ENCODE peak calls at places on chromosomes 6 and 20, in seven cellular contexts. A is heart right ventricle, C is RKO, H is NCI-H2081, L is endodermal cell, F is hippocampal formation, X is retinal pigment epithelial cell. M is an unnamed sample.

GRCh38 chr6:157800420-157801237 is 22.4 kb upstream of the SNX9 start:
- DNase-seq in X (no peak), L (no peak), C (peak; percentile 66), H (no peak), A (no peak), F (no peak), M (peak; percentile 47)

GRCh38 chr6:150937126-150937906 is 71.8 kb downstream of the MTHFD1L start:
- DNase-seq in L (no peak), F (no peak), H (no peak), A (no peak), C (no peak), X (no peak), M (peak; percentile 43)

GRCh38 chr6:31752739-31753319 is 9.6 kb upstream of the SAPCD1 start:
- DNase-seq in L (no peak), C (peak; percentile 96), X (no peak), F (no peak), A (no peak), H (no peak), M (no peak)

GRCh38 chr6:45448417-45449389 is 71.0 kb upstream of the SUPT3H start:
- DNase-seq in F (no peak), C (no peak), L (no peak), X (no peak), H (no peak), A (no peak), M (no peak)

GRCh38 chr6:169805242-169805838 is 53.9 kb downstream of the ERMARD start:
- DNase-seq in L (no peak), H (no peak), F (no peak), X (no peak), A (no peak), C (no peak), M (peak; percentile 54)

GRCh38 chr6:53702316-53702715 is 36.8 kb upstream of the KLHL31 start:
- DNase-seq in L (no peak), X (no peak), F (no peak), H (no peak), A (no peak), C (no peak), M (peak; percentile 51)

GRCh38 chr6:29011276-29011734 is 6.2 kb upstream of the ZNF311 start:
- DNase-seq in L (peak; percentile 85), F (peak; percentile 27), H (peak; percentile 34), C (no peak), A (peak; percentile 38), X (no peak), M (peak; percentile 59)

GRCh38 chr20:31594558-31595379 is 10.3 kb upstream of the ID1 start:
- DNase-seq in X (no peak), A (peak; percentile 86), C (no peak), L (peak; percentile 89), F (no peak), H (peak; percentile 24), M (no peak)

GRCh38 chr6:36962874-36963273 is 8.3 kb downstream of the PI16 start:
- DNase-seq in A (peak; percentile 69), C (no peak), X (no peak), L (peak; percentile 95), H (no peak), F (peak; percentile 73), M (peak; percentile 98)

GRCh38 chr6:121608270-121608669 is 172.8 kb downstream of the GJA1 start:
- DNase-seq in X (no peak), C (no peak), F (no peak), L (no peak), A (no peak), H (no peak), M (no peak)

GRCh38 chr6:44022296-44022661 is 105.0 kb downstream of the MRPL14 start:
- DNase-seq in C (no peak), A (no peak), H (no peak), X (no peak), F (no peak), L (peak; percentile 44), M (peak; percentile 77)

GRCh38 chr6:14276667-14277404 is 159.3 kb downstream of the CD83 start:
- DNase-seq in H (no peak), A (no peak), F (peak; percentile 27), L (peak; percentile 44), X (no peak), C (no peak), M (peak; percentile 81)

GRCh38 chr6:14784596-14785360 is 461.1 kb upstream of the JARID2 start:
- DNase-seq in C (no peak), H (peak; percentile 71), A (no peak), X (no peak), L (peak; percentile 79), F (no peak), M (peak; percentile 26)

M was measured in MV-4-11.